ENCODE peak calls at places on chromosomes 12 and 14, in four cellular contexts. A, O, Q and K are unnamed samples.
A peak's percentile ranks its signal among the peaks of the same experiment; 100 is the strongest.

GRCh38 chr12:117119592-117120198 is 20.5 kb upstream of the TESC start:
- DNase-seq in A (no peak), O (no peak), Q (peak; percentile 76), K (peak; percentile 59)

GRCh38 chr12:132720606-132721005 is 10.0 kb downstream of the PGAM5 start:
- DNase-seq in A (no peak), O (no peak), Q (no peak), K (no peak)

GRCh38 chr12:56034586-56035332 is 7.0 kb upstream of the RPS26 start:
- DNase-seq in A (no peak), O (no peak), Q (no peak), K (no peak)

GRCh38 chr12:29698756-29699155 is 85.0 kb downstream of the TMTC1 start:
- DNase-seq in A (no peak), O (no peak), Q (no peak), K (no peak)

GRCh38 chr14:24678801-24679247 is 44.8 kb upstream of the GZMB start:
- DNase-seq in A (peak; percentile 72), O (peak; percentile 51), Q (peak; percentile 69), K (peak; percentile 98)

GRCh38 chr12:56983386-56983785 is 23.0 kb downstream of the ZBTB39 start:
- DNase-seq in A (no peak), O (no peak), Q (no peak), K (no peak)

GRCh38 chr12:132589856-132590255 is 20.5 kb downstream of the LRCOL1 start:
- DNase-seq in A (no peak), O (no peak), Q (no peak), K (no peak)

GRCh38 chr12:45575417-45575816 is 154.1 kb upstream of the ARID2 start:
- DNase-seq in A (no peak), O (no peak), Q (no peak), K (no peak)

GRCh38 chr14:61478971-61479473 is 157.6 kb downstream of the PRKCH start:
- DNase-seq in A (no peak), O (no peak), Q (no peak), K (no peak)

GRCh38 chr14:59332727-59333126 is 132.5 kb downstream of the GPR135 start:
- DNase-seq in A (no peak), O (no peak), Q (no peak), K (no peak)

GRCh38 chr14:55600784-55601561 is 21.0 kb downstream of the KTN1 start:
- DNase-seq in A (no peak), O (no peak), Q (no peak), K (no peak)

GRCh38 chr12:69189378-69189978 is 49.9 kb upstream of the CPSF6 start:
- DNase-seq in A (no peak), O (no peak), Q (no peak), K (no peak)

GRCh38 chr12:94621662-94622359 is 28.5 kb downstream of the TMCC3 start:
- DNase-seq in A (peak; percentile 87), O (no peak), Q (no peak), K (no peak)

GRCh38 chr12:13032164-13032563 is 12.0 kb upstream of the FAM234B start:
- DNase-seq in A (no peak), O (no peak), Q (no peak), K (no peak)

GRCh38 chr14:104105822-104106470 is 20.4 kb downstream of the ASPG start:
- DNase-seq in A (no peak), O (no peak), Q (no peak), K (no peak)

GRCh38 chr14:71166434-71166833 is 259.2 kb downstream of the PCNX1 start:
- DNase-seq in A (no peak), O (no peak), Q (no peak), K (peak; percentile 57)

GRCh38 chr12:124030510-124030909 is 57.5 kb downstream of the ZNF664 start:
- DNase-seq in A (no peak), O (no peak), Q (peak; percentile 38), K (no peak)

GRCh38 chr12:110638792-110639191 is 24.9 kb downstream of the TCTN1 start:
- DNase-seq in A (no peak), O (no peak), Q (no peak), K (no peak)

GRCh38 chr12:13250416-13250815 is 53.9 kb downstream of the EMP1 start:
- DNase-seq in A (no peak), O (no peak), Q (no peak), K (no peak)

GRCh38 chr12:7645395-7646177 is 20.1 kb downstream of the APOBEC1 start:
- DNase-seq in A (no peak), O (no peak), Q (peak; percentile 25), K (peak; percentile 6)

GRCh38 chr14:61365667-61366194 is 44.4 kb downstream of the PRKCH start:
- DNase-seq in A (no peak), O (no peak), Q (no peak), K (no peak)

GRCh38 chr12:24913130-24913529 is 35.8 kb downstream of the BCAT1 start:
- DNase-seq in A (no peak), O (no peak), Q (no peak), K (no peak)

GRCh38 chr12:26271889-26272492 is 76.6 kb downstream of the SSPN start:
- DNase-seq in A (peak; percentile 69), O (no peak), Q (no peak), K (no peak)

DNA sequence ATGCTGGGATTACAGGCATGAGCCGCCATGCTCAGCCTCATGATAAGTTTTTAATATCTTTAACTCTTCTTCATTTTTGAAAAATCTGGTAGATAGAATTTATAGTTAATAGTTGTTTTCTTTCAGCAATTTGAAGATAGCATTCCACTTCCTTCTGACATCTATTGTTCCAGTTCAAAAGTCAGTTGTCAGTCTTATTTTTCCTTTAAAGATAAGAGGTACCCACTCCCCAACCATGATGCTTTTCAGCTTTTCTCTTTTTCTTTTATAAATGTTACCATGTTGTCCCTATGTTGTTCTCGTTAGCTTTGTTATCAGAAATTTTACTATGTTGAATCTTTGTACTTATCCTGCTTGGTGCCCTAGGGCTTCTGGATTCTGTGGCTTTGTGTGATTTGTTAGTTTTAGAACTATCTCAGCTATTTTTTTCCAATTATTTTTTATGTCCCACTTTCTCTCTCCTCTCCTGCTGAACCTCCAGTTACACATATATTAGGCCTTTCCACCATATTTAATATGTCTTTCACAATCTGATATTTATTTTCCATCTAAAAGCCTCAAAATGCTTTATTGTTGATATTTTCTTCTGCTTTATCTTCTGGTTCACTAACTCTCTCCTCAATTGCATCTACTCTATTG is 181.6 kb upstream of the FOXN3 start:
- DNase-seq in A (no peak), O (no peak), Q (no peak), K (peak; percentile 13)
- TF ChIP-seq TAF1 in A (no peak), O (no peak), Q (no peak), K (no peak)

GRCh38 chr14:35533357-35534129 is 421 bp upstream of the INSM2 start:
- DNase-seq in A (no peak), O (no peak), Q (peak; percentile 69), K (peak; percentile 70)
- TF ChIP-seq CBX5 in A (no peak), O (no peak), Q (no peak), K (no peak)

DNA sequence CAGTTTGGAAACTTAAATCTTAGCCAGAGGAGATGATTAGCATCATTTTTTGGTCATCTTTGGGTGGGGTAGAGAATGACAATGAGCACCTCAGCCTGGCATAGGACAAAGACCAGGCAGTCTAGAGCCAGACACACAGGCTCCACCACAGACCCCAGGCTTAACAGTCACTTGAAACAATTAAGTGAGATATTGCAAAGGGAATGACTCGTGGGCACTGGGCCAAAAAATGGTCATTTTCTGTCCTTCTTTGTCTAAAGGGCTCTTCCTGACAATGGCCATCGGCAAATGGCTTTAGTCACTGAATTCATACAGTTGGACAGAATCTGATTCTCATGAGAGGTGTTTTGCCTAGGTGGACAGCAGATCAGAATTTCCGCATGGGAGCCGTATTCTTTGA is 78.0 kb upstream of the DICER1 start:
- DNase-seq in A (no peak), O (no peak), Q (no peak), K (no peak)
- TF ChIP-seq TAF1 in A (no peak), O (no peak), Q (no peak), K (no peak)

GRCh38 chr12:3315201-3315661 is 175.8 kb upstream of the PRMT8 start:
- DNase-seq in A (no peak), O (no peak), Q (no peak), K (no peak)
- TF ChIP-seq CBX5 in A (no peak), O (no peak), Q (no peak), K (no peak)

GRCh38 chr12:105587237-105587636 is 256.7 kb downstream of the C12orf75 start:
- DNase-seq in A (no peak), O (no peak), Q (no peak), K (no peak)
- TF ChIP-seq TAF1 in A (no peak), O (no peak), Q (no peak), K (no peak)

DNA sequence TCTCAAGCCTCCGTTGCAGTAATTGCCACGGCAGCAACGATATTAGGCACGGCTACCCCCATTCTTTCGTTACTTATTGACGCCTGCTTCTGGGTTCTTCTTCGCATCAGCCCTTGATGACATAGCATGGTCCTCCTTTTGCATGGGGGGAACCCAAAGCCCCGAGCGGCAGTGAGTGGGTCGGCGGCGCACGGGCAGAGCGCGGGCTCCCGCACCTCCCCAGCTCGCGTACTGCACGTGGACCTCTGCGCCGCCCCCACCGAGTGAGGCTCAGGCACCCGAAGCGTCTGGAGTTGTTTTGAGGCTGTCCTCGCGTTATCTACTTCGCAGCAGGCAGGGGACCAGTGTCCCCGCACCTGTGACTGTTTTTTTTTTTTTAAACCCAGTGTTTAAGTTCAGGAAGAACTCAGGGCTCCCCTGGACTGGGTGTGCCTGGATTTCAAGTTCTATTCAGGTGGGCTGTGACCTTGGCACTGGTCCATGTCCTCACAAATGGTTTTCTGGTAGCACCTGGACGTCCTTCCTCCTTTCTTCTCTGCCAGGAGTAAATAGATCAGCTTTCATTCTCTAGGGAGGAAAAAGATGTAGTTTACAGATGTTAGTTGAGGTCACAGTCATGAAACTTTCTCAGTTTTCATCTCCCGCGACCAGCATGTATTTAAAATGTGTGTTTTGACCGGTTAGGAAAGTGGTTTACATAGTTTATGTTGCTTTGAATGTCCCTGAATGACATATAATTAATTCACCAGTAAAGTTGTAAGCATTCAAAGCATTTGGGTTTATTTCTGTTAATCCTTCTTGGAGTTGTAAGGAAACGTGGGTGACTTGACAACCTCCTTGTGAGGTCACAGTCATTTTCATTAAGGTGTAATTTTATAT is 1.4 kb upstream of the FOXN4 start:
- DNase-seq in A (no peak), O (no peak), Q (peak; percentile 43), K (no peak)
- TF ChIP-seq CBX5 in A (no peak), O (no peak), Q (no peak), K (no peak)

DNA sequence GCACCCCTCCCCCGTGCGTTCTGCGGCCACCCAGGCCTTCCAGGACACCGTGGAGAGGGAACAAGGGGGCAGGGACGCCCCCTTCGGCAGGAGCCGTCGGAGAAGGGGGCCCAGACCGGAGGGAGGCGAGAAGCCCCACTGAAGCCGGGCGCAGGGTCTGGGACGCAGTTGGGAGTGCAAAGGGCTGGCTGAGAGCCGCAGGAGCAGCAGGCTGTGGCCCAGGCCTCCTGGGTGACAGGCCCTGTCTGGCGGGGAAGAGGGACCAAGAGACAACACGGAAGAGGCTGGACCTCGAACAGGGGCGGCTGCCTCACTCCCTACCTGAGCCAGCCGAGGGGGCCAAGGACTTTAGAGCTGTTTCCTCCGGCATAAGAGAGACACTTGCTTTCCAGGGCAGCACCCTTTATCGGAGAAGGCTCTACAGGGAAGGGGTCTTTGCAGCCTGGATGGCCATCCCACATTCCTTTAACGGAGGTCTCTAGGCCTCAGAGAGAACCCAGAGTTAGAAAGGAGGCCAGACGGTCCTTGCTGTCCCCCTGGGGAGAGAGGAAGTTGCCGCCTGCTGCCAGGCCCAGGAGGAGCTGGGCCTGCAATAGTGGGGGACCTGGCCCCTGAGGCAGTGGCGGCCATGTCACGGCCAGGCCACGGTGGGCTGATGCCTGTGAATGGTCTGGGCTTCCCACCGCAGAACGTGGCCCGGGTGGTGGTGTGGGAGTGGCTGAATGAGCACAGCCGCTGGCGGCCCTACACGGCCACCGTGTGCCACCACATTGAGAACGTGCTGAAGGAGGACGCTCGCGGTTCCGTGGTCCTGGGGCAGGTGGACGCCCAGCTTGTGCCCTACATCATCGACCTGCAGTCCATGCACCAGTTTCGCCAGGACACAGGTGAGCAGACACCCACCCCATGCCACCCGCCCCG is 1.3 kb downstream of the DTX1 start:
- DNase-seq in A (no peak), O (no peak), Q (no peak), K (no peak)
- TF ChIP-seq TAF1 in A (no peak), O (no peak), Q (no peak), K (no peak)